ENCODE peak calls at places on chromosomes 12 and 14, in four cellular contexts. I, L, K and X are unnamed samples.

GRCh38 chr14:63952053-63952932 is 99.5 kb downstream of the SYNE2 start:
- DNase-seq in I (no peak), L (no peak), K (no peak), X (no peak)

GRCh38 chr12:98294426-98294825 is 221.0 kb upstream of the TMPO start:
- DNase-seq in L (no peak), K (no peak), I (no peak), X (no peak)

GRCh38 chr12:104323899-104324298 is 20.4 kb downstream of the EID3 start:
- DNase-seq in K (no peak), L (no peak), I (no peak), X (no peak)

GRCh38 chr12:122726056-122726558 is 4.5 kb downstream of the HCAR1 start:
- DNase-seq in K (no peak), L (no peak), I (no peak), X (no peak)

GRCh38 chr14:86057018-86057667 is 527.2 kb downstream of the FLRT2 start:
- DNase-seq in I (peak), L (peak), K (no peak), X (no peak)

GRCh38 chr12:112711026-112711425 is 80.5 kb upstream of the RPH3A start:
- DNase-seq in I (no peak), L (no peak), K (no peak), X (no peak)

GRCh38 chr12:4099276-4099675 is 174.3 kb upstream of the CCND2 start:
- DNase-seq in I (no peak), K (no peak), L (no peak), X (no peak)

GRCh38 chr12:63976902-63977395 is 132.4 kb downstream of the SRGAP1 start:
- DNase-seq in I (no peak), L (no peak), K (no peak), X (no peak)

GRCh38 chr12:88243886-88244491 is 101.9 kb downstream of the TMTC3 start:
- DNase-seq in I (no peak), L (no peak), K (no peak), X (no peak)

GRCh38 chr12:116435984-116436383 is 123.2 kb upstream of the MAP1LC3B2 start:
- DNase-seq in K (no peak), I (no peak), L (no peak), X (no peak)

GRCh38 chr12:28563926-28564325 is 373.7 kb downstream of the CCDC91 start:
- DNase-seq in K (no peak), L (peak), I (no peak), X (no peak)